ENCODE peak calls at places on chromosomes 6 and 20, in nine cellular contexts. D is ovary, L is testis, O is breast epithelium, F is right lobe of liver, X is tibial nerve, W is prostate gland, S is IMR-90, R is adrenal gland. I is an unnamed sample.
A peak's percentile ranks its signal among the peaks of the same experiment; 100 is the strongest.

GRCh38 chr6:14383393-14384174 is 266.0 kb downstream of the CD83 start:
- DNase-seq in D (no peak), L (no peak), O (no peak), F (no peak), X (no peak), W (no peak), S (no peak), R (no peak), I (no peak)

GRCh38 chr6:32816746-32817204 is at the start of gene HLA-DOB:
- DNase-seq in D (no peak), L (no peak), O (no peak), F (no peak), X (peak; percentile 16), W (no peak), S (peak; percentile 10), R (no peak), I (no peak)

GRCh38 chr20:59144179-59144830 is 19.3 kb upstream of the ZNF831 start:
- DNase-seq in D (no peak), L (no peak), O (no peak), F (no peak), X (no peak), W (no peak), S (no peak), R (no peak), I (no peak)

GRCh38 chr6:33731751-33732282 is 14.9 kb downstream of the IP6K3 start:
- DNase-seq in D (no peak), L (no peak), O (peak; percentile 70), F (peak; percentile 61), X (no peak), W (peak; percentile 89), S (no peak), R (no peak), I (peak; percentile 97)

GRCh38 chr20:41196653-41197225 is 59.4 kb downstream of the PLCG1 start:
- DNase-seq in D (no peak), L (no peak), O (no peak), F (no peak), X (no peak), W (no peak), S (no peak), R (no peak), I (no peak)

GRCh38 chr20:967796-968742 is 34.0 kb downstream of the RSPO4 start:
- DNase-seq in D (no peak), L (peak; percentile 89), O (no peak), F (no peak), X (peak; percentile 12), W (no peak), S (peak; percentile 36), R (no peak), I (no peak)

GRCh38 chr6:112362027-112362795 is 15.1 kb downstream of the RFPL4B start:
- DNase-seq in D (no peak), L (no peak), O (no peak), F (no peak), X (no peak), W (no peak), S (no peak), R (no peak), I (no peak)

GRCh38 chr6:34056301-34056700 is 89.6 kb downstream of the GRM4 start:
- DNase-seq in D (peak; percentile 74), L (peak; percentile 60), O (peak; percentile 63), F (no peak), X (peak; percentile 50), W (peak; percentile 7), S (peak; percentile 35), R (peak; percentile 19), I (peak; percentile 44)

GRCh38 chr20:5654557-5654956 is 95.6 kb upstream of the SHLD1 start:
- DNase-seq in D (no peak), L (no peak), O (no peak), F (no peak), X (no peak), W (no peak), S (peak; percentile 97), R (no peak), I (no peak)

GRCh38 chr6:170067257-170067656 is 223.6 kb downstream of the DLL1 start:
- DNase-seq in D (no peak), L (no peak), O (peak; percentile 43), F (no peak), X (no peak), W (no peak), S (no peak), R (no peak), I (peak; percentile 3)

GRCh38 chr6:119742188-119742803 is 392.7 kb upstream of the MAN1A1 start:
- DNase-seq in D (no peak), L (peak; percentile 85), O (no peak), F (peak; percentile 68), X (peak; percentile 81), W (peak; percentile 10), S (peak; percentile 24), R (peak; percentile 67), I (no peak)

GRCh38 chr6:44399991-44400390 is 12.5 kb downstream of the CDC5L start:
- DNase-seq in D (no peak), L (no peak), O (no peak), F (no peak), X (no peak), W (no peak), S (no peak), R (no peak), I (no peak)

GRCh38 chr20:37422791-37423286 is 76.9 kb downstream of the SRC start:
- DNase-seq in D (no peak), L (no peak), O (no peak), F (no peak), X (no peak), W (no peak), S (no peak), R (no peak), I (no peak)

GRCh38 chr6:151961809-151962208 is 154.3 kb downstream of the ESR1 start:
- DNase-seq in D (no peak), L (no peak), O (no peak), F (no peak), X (no peak), W (no peak), S (no peak), R (no peak), I (no peak)

GRCh38 chr6:75504902-75505233 is 11.3 kb upstream of the FILIP1 start:
- DNase-seq in D (no peak), L (peak; percentile 15), O (no peak), F (no peak), X (peak; percentile 27), W (no peak), S (no peak), R (peak; percentile 21), I (peak; percentile 45)
- TF ChIP-seq CTCF in D (no peak), L (no peak), O (no peak), F (no peak), X (peak; percentile 16), W (no peak), S (peak; percentile 38), R (peak; percentile 25), I (peak; percentile 55)

GRCh38 chr6:79607000-79607399 is 24.1 kb upstream of the SH3BGRL2 start:
- DNase-seq in D (no peak), L (no peak), O (no peak), F (no peak), X (no peak), W (no peak), S (peak; percentile 8), R (no peak), I (no peak)

GRCh38 chr6:79602859-79603258 is 28.3 kb upstream of the SH3BGRL2 start:
- DNase-seq in D (no peak), L (no peak), O (no peak), F (no peak), X (no peak), W (no peak), S (no peak), R (no peak), I (no peak)

GRCh38 chr6:79605968-79606764 is 25.0 kb upstream of the SH3BGRL2 start:
- DNase-seq in D (no peak), L (no peak), O (no peak), F (no peak), X (no peak), W (no peak), S (no peak), R (no peak), I (no peak)

GRCh38 chr6:79604583-79605037 is 26.5 kb upstream of the SH3BGRL2 start:
- DNase-seq in D (no peak), L (no peak), O (no peak), F (no peak), X (no peak), W (no peak), S (peak; percentile 63), R (no peak), I (no peak)

GRCh38 chr6:79605061-79605460 is 26.1 kb upstream of the SH3BGRL2 start:
- DNase-seq in D (no peak), L (no peak), O (no peak), F (no peak), X (no peak), W (no peak), S (peak; percentile 43), R (no peak), I (no peak)
- H3K4me1 ChIP-seq in D (peaks cover 1% of the 10 kb centered on the region), L (no peaks in the 10 kb centered on the region), O (no peaks in the 10 kb centered on the region), F (no peaks in the 10 kb centered on the region), X (no peaks in the 10 kb centered on the region), W (peaks cover 7% of the 10 kb centered on the region), S (peaks cover 13% of the 10 kb centered on the region), R (no peaks in the 10 kb centered on the region), I (no peaks in the 10 kb centered on the region)

GRCh38 chr6:154386848-154387717 is 30.5 kb upstream of the IPCEF1 start:
- DNase-seq in D (no peak), L (no peak), O (no peak), F (no peak), X (no peak), W (no peak), S (peak; percentile 97), R (no peak), I (no peak)

GRCh38 chr6:154383273-154383672 is 26.7 kb upstream of the IPCEF1 start:
- DNase-seq in D (no peak), L (no peak), O (no peak), F (no peak), X (no peak), W (no peak), S (no peak), R (no peak), I (no peak)

GRCh38 chr6:154382707-154383106 is 26.1 kb upstream of the IPCEF1 start:
- DNase-seq in D (no peak), L (no peak), O (no peak), F (no peak), X (no peak), W (no peak), S (no peak), R (no peak), I (no peak)

GRCh38 chr6:154380733-154381132 is 24.1 kb upstream of the IPCEF1 start:
- DNase-seq in D (no peak), L (no peak), O (no peak), F (no peak), X (no peak), W (no peak), S (no peak), R (no peak), I (no peak)

GRCh38 chr6:154384196-154384595 is 27.6 kb upstream of the IPCEF1 start:
- DNase-seq in D (no peak), L (no peak), O (no peak), F (no peak), X (no peak), W (no peak), S (no peak), R (no peak), I (no peak)
- TF ChIP-seq POLR2A in D (no peak), L (no peak), O (no peak), F (no peak), X (no peak), W (no peak), S (no peak), R (no peak), I (no peak)

DNA sequence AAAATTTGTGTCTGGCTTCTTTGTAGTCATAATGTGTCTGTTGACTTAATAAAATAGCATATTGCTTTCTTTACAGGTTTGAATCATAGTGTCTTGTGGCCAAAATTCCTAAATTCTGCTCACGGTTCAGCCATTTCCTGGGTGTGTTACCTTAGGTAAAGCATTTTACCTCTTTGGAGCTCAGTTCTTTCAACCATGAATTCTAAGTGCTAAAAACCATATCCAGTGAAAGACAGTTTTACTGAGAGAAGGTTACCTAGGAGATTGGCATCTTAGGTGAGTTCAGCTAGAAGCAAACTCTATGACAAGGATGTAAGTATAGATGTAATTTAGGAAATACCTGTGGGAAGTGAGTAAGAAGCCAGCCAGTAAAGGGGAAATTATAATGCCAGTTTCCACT is 20.7 kb downstream of the CRYBG1 start:
- DNase-seq in D (no peak), L (no peak), O (no peak), F (no peak), X (no peak), W (no peak), S (no peak), R (no peak), I (no peak)
- TF ChIP-seq CTCF in D (no peak), L (no peak), O (no peak), F (no peak), X (no peak), W (no peak), S (no peak), R (no peak), I (no peak)